ENCODE peak calls at places on chromosomes 6 and 20, in six cellular contexts. M is effector memory CD8-positive, alpha-beta T cell; B is germinal center; X is A549; E is NCI-H69; S is type B pancreatic cell. D is an unnamed sample.
A peak's percentile ranks its signal among the peaks of the same experiment; 100 is the strongest.

GRCh38 chr20:36064661-36065426 is 89.7 kb upstream of the EPB41L1 start:
- DNase-seq in X (peak; percentile 91), B (peak; percentile 96), E (peak; percentile 95), S (peak; percentile 94), M (peak; percentile 95), D (no peak)

GRCh38 chr20:2283706-2284423 is 11.9 kb upstream of the TGM3 start:
- DNase-seq in M (no peak), X (no peak), B (no peak), S (no peak), E (no peak), D (peak; percentile 25)

GRCh38 chr6:11056871-11057270 is 12.8 kb upstream of the ELOVL2 start:
- DNase-seq in S (no peak), B (no peak), E (no peak), X (no peak), M (no peak), D (no peak)

GRCh38 chr20:49583669-49584417 is 15.9 kb upstream of the PTGIS start:
- DNase-seq in E (peak; percentile 78), X (peak; percentile 82), S (no peak), M (no peak), B (no peak), D (no peak)

GRCh38 chr6:128519931-128520435 is 416 bp downstream of the PTPRK start:
- DNase-seq in E (peak; percentile 93), X (no peak), B (peak; percentile 2), S (peak; percentile 76), M (peak; percentile 27), D (peak; percentile 91)

GRCh38 chr6:137808836-137809315 is 58.2 kb upstream of the TNFAIP3 start:
- DNase-seq in M (no peak), X (no peak), B (no peak), E (no peak), S (no peak), D (no peak)

GRCh38 chr20:53077373-53078205 is 105.4 kb downstream of the TSHZ2 start:
- DNase-seq in X (no peak), M (no peak), B (peak; percentile 9), E (peak; percentile 10), S (no peak), D (no peak)

GRCh38 chr6:42692151-42692911 is 30.1 kb downstream of the PRPH2 start:
- DNase-seq in B (no peak), E (peak; percentile 26), M (no peak), X (no peak), S (no peak), D (no peak)

GRCh38 chr6:15320683-15321082 is 74.8 kb downstream of the JARID2 start:
- DNase-seq in X (no peak), B (no peak), S (no peak), E (no peak), M (no peak), D (no peak)

D was measured in vagina.